ENCODE peak calls at places on chromosomes 11 and 22, in five cellular contexts. One of them, this sample, is unnamed.

GRCh38 chr11:113173023-113173594 is 141.3 kb upstream of the TTC12 start:
- DNase-seq in HCT116: no peak
- DNase-seq in HepG2: no peak
- DNase-seq in GM12878: no peak
- DNase-seq in K562: no peak
- DNase-seq in this sample: no peak

GRCh38 chr11:95794086-95794485 is 3.8 kb downstream of the CEP57 start:
- DNase-seq in HCT116: no peak
- DNase-seq in HepG2: no peak
- DNase-seq in GM12878: no peak
- DNase-seq in K562: no peak
- DNase-seq in this sample: no peak

GRCh38 chr11:62025429-62026105 is 58.1 kb upstream of the FTH1 start:
- DNase-seq in HCT116: peak; percentile 82
- DNase-seq in HepG2: peak; percentile 87
- DNase-seq in GM12878: peak; percentile 56
- DNase-seq in K562: peak; percentile 83
- DNase-seq in this sample: peak; percentile 80

GRCh38 chr11:47532597-47533213 is 20.2 kb downstream of the CELF1 start:
- DNase-seq in HCT116: no peak
- DNase-seq in HepG2: no peak
- DNase-seq in GM12878: no peak
- DNase-seq in K562: peak; percentile 31
- DNase-seq in this sample: no peak

GRCh38 chr11:102171101-102171500 is 60.9 kb downstream of the YAP1 start:
- DNase-seq in HCT116: no peak
- DNase-seq in HepG2: no peak
- DNase-seq in GM12878: no peak
- DNase-seq in K562: no peak
- DNase-seq in this sample: no peak

GRCh38 chr11:41065432-41065831 is 394.0 kb downstream of the LRRC4C start:
- DNase-seq in HCT116: no peak
- DNase-seq in HepG2: no peak
- DNase-seq in GM12878: no peak
- DNase-seq in K562: no peak
- DNase-seq in this sample: no peak

GRCh38 chr11:102177126-102177525 is 66.9 kb downstream of the YAP1 start:
- DNase-seq in HCT116: no peak
- DNase-seq in HepG2: no peak
- DNase-seq in GM12878: no peak
- DNase-seq in K562: no peak
- DNase-seq in this sample: no peak

GRCh38 chr11:122981388-122982264 is at the start of gene BSX:
- DNase-seq in HCT116: no peak
- DNase-seq in HepG2: peak; percentile 4
- DNase-seq in GM12878: no peak
- DNase-seq in K562: peak; percentile 75
- DNase-seq in this sample: no peak

GRCh38 chr11:11250470-11250869 is 102.6 kb downstream of the CSNK2A3 start:
- DNase-seq in HCT116: no peak
- DNase-seq in HepG2: no peak
- DNase-seq in GM12878: no peak
- DNase-seq in K562: no peak
- DNase-seq in this sample: no peak

GRCh38 chr22:26674211-26675190 is 17.1 kb downstream of the MIAT start:
- DNase-seq in HCT116: no peak
- DNase-seq in HepG2: no peak
- DNase-seq in GM12878: peak; percentile 37
- DNase-seq in K562: no peak
- DNase-seq in this sample: no peak

GRCh38 chr11:62805991-62806441 is 776 bp upstream of the NXF1 start:
- DNase-seq in HCT116: no peak
- DNase-seq in HepG2: no peak
- DNase-seq in GM12878: no peak
- DNase-seq in K562: peak; percentile 29
- DNase-seq in this sample: no peak

GRCh38 chr11:122202951-122203456 is 87.0 kb upstream of the BLID start:
- DNase-seq in HCT116: peak; percentile 81
- DNase-seq in HepG2: peak; percentile 17
- DNase-seq in GM12878: no peak
- DNase-seq in K562: peak; percentile 57
- DNase-seq in this sample: no peak

GRCh38 chr11:75718406-75719088 is 909 bp downstream of the MOGAT2 start:
- DNase-seq in HCT116: no peak
- DNase-seq in HepG2: peak; percentile 65
- DNase-seq in GM12878: no peak
- DNase-seq in K562: no peak
- DNase-seq in this sample: no peak

GRCh38 chr11:79121351-79121750 is 319.5 kb downstream of the TENM4 start:
- DNase-seq in HCT116: no peak
- DNase-seq in HepG2: no peak
- DNase-seq in GM12878: no peak
- DNase-seq in K562: no peak
- DNase-seq in this sample: no peak

GRCh38 chr11:9953994-9954626 is 290.2 kb downstream of the SWAP70 start:
- DNase-seq in HCT116: no peak
- DNase-seq in HepG2: no peak
- DNase-seq in GM12878: no peak
- DNase-seq in K562: no peak
- DNase-seq in this sample: peak; percentile 61

GRCh38 chr11:7348432-7349298 is 97.0 kb downstream of the SYT9 start:
- DNase-seq in HCT116: no peak
- DNase-seq in HepG2: no peak
- DNase-seq in GM12878: no peak
- DNase-seq in K562: no peak
- DNase-seq in this sample: no peak

GRCh38 chr11:35247428-35247827 is 108.5 kb downstream of the CD44 start:
- DNase-seq in HCT116: no peak
- DNase-seq in HepG2: no peak
- DNase-seq in GM12878: no peak
- DNase-seq in K562: no peak
- DNase-seq in this sample: no peak

GRCh38 chr11:47161134-47161854 is 15.4 kb downstream of the ARFGAP2 start:
- DNase-seq in HCT116: no peak
- DNase-seq in HepG2: peak; percentile 63
- DNase-seq in GM12878: no peak
- DNase-seq in K562: peak; percentile 82
- DNase-seq in this sample: no peak

GRCh38 chr11:86722041-86722440 is 49.6 kb upstream of the ME3 start:
- DNase-seq in HCT116: no peak
- DNase-seq in HepG2: no peak
- DNase-seq in GM12878: no peak
- DNase-seq in K562: no peak
- DNase-seq in this sample: no peak

GRCh38 chr22:24432059-24432853 is 4.9 kb downstream of the ADORA2A start:
- DNase-seq in HCT116: no peak
- DNase-seq in HepG2: no peak
- DNase-seq in GM12878: no peak
- DNase-seq in K562: peak; percentile 44
- DNase-seq in this sample: no peak

GRCh38 chr11:66183581-66184048 is 84.8 kb upstream of the RAB1B start:
- DNase-seq in HCT116: no peak
- DNase-seq in HepG2: no peak
- DNase-seq in GM12878: no peak
- DNase-seq in K562: no peak
- DNase-seq in this sample: no peak

GRCh38 chr22:47615051-47615450 is 852.6 kb downstream of the TBC1D22A start:
- DNase-seq in HCT116: no peak
- DNase-seq in HepG2: no peak
- DNase-seq in GM12878: no peak
- DNase-seq in K562: no peak
- DNase-seq in this sample: no peak

GRCh38 chr22:26918236-26918635 is 260.8 kb downstream of the MIAT start:
- DNase-seq in HCT116: peak; percentile 1
- DNase-seq in HepG2: no peak
- DNase-seq in GM12878: no peak
- DNase-seq in K562: no peak
- DNase-seq in this sample: no peak

GRCh38 chr22:19448739-19449421 is 1.4 kb upstream of the C22orf39 start:
- DNase-seq in HCT116: no peak
- DNase-seq in HepG2: no peak
- DNase-seq in GM12878: no peak
- DNase-seq in K562: no peak
- DNase-seq in this sample: no peak
- H3K4me3 ChIP-seq in HCT116: no peak overlapping the region
- H3K4me3 ChIP-seq in HepG2: no peak overlapping the region
- H3K4me3 ChIP-seq in GM12878: peak overlapping the region; percentile 95
- H3K4me3 ChIP-seq in K562: no peak overlapping the region
- H3K4me3 ChIP-seq in this sample: no peak overlapping the region

DNA sequence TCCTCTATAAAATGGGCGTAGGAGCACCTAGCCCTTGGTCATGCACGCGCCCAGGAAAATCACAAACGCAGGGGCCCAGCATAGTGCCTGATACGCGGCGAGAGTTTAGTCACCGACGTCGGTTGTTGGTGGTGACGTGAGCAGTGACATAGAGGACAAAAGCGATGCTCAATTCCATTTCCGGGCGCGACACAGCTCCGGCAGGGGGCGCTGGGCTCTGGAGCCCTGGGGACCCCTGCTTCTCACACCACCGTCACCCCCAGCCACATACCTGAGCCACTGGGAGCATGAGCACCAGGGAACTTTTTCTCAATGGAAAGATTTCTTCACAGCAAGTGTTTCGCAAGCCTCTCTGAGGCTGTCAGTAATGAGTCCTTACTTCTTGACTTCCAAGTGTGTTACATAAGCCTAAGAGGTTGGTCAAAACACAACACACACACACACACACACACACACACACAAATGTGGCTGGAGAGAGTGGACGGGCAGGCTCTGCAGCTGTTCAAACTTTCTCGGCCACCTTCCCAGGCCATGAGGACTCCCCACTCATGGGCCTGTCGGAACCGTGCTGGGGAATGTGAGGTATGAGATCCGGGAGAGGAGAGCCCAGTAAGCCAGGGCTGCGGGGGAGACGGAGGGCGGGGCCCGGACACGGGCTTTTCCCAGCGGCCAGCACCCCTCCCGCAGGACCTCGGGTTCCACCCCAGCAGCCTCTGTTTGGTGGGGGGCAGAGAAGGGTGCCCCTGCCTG is 36.9 kb upstream of the LINC01488 start:
- DNase-seq in HCT116: no peak
- DNase-seq in HepG2: peak; percentile 21
- DNase-seq in GM12878: no peak
- DNase-seq in K562: peak; percentile 85
- DNase-seq in this sample: no peak
- TF ChIP-seq SIN3A in HCT116: no peak
- TF ChIP-seq SIN3A in HepG2: no peak
- TF ChIP-seq SIN3A in GM12878: no peak
- TF ChIP-seq SIN3A in K562: no peak
- TF ChIP-seq SIN3A in this sample: no peak

GRCh38 chr11:57647368-57647767 is 2.3 kb downstream of the YPEL4 start:
- DNase-seq in HCT116: no peak
- DNase-seq in HepG2: no peak
- DNase-seq in GM12878: no peak
- DNase-seq in K562: no peak
- DNase-seq in this sample: no peak

GRCh38 chr11:57646756-57647303 is 2.9 kb downstream of the YPEL4 start:
- DNase-seq in HCT116: no peak
- DNase-seq in HepG2: no peak
- DNase-seq in GM12878: no peak
- DNase-seq in K562: no peak
- DNase-seq in this sample: no peak

GRCh38 chr11:57648791-57649735 is 649 bp downstream of the YPEL4 start:
- DNase-seq in HCT116: no peak
- DNase-seq in HepG2: no peak
- DNase-seq in GM12878: no peak
- DNase-seq in K562: no peak
- DNase-seq in this sample: no peak

GRCh38 chr11:57649826-57650738 is at the start of gene YPEL4:
- DNase-seq in HCT116: no peak
- DNase-seq in HepG2: no peak
- DNase-seq in GM12878: no peak
- DNase-seq in K562: peak; percentile 82
- DNase-seq in this sample: no peak

DNA sequence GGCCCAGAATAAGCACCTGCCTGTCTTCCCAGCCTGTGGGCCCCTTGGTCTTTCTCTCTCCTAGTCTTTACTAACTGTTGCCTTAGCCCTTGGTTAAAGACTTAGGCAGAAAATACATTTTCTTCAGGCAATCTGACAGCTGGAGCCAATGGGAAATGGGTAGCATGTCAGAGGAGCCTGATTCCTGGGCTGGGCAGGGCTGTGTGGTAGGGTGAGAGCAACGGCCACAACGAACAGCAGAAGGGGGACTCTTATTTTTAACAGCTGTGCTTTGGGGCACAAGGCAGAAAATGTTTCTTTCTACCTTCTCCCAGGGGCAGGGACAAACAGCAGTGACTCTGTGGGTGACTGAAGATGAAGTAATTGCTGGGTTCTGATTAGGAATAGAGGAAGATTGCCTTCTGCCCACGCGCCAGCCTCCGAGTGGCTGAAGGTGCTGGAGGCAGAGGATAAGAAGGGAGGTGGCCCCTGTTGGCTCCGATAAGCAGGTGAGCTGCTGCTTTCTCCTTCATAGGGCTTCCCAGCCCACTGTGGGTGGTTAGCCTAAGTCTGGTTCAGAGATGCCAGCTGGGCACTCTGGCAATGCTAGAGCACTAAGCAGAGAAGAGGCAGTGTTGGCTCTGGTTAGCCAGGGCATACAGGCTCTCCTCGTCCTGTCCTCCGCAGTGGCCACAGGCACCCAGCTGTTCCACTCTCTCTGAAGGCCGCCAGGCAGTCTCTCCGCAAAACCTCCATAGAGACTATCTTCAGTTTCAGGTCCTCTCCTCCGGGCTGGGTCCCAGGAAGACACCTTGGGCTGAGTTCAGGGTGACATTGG is 1.5 kb downstream of the YPEL4 start:
- DNase-seq in HCT116: no peak
- DNase-seq in HepG2: no peak
- DNase-seq in GM12878: no peak
- DNase-seq in K562: peak; percentile 83
- DNase-seq in this sample: no peak
- TF ChIP-seq POLR2AphosphoS5 in HCT116: no peak
- TF ChIP-seq POLR2AphosphoS5 in HepG2: no peak
- TF ChIP-seq POLR2AphosphoS5 in GM12878: no peak
- TF ChIP-seq POLR2AphosphoS5 in K562: peak; percentile 99
- TF ChIP-seq POLR2AphosphoS5 in this sample: no peak

DNA sequence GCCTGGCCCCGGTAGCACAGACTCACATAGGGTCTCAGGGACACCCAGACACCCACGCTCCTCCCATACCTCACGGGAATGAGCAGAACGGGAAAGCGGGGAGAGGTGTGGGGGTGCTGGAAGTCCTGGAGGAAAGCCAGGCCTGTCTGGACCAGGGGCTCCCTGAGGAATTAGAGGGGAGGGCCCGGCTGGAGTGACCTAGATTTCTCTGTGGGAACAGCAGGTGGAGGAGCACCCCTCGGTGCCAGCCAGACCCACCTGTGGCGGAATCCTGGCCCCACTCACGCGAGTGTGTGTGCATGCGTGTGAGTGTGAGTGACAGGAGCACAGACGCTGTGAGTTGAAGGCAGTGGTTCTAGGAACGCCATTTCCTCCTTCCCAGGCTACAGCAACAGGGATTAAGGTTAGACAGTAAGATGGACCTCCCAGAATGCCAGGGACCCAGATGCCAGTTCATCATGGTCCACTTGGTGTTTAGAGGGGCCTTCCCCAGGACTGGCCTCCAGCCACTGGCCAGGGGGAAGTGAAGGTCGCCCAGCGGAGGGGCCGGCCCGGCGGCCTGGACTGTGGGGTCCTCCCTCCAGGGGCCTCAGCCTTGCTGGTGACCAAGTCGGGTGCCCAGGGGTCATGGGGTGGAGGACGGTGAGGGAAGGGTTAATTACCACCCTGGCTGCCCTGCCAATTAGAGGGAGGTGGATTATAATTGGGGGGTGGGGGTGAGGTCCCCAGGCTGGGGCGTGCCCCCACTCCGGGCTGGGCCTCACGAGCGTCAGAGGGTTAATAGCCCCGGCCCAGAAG is 1.0 kb downstream of the PKP3 start:
- DNase-seq in HCT116: no peak
- DNase-seq in HepG2: no peak
- DNase-seq in GM12878: no peak
- DNase-seq in K562: peak; percentile 27
- DNase-seq in this sample: no peak
- H3K4me3 ChIP-seq in HCT116: peak overlapping the region; percentile 80
- H3K4me3 ChIP-seq in HepG2: peak overlapping the region; percentile 76
- H3K4me3 ChIP-seq in GM12878: no peak overlapping the region
- H3K4me3 ChIP-seq in K562: peak overlapping the region; percentile 67
- H3K4me3 ChIP-seq in this sample: peak overlapping the region; percentile 62

This sample was measured in Panc1.